ENCODE peak calls at places on chromosomes 3 and 15, in five cellular contexts. F, O, L, B and T are unnamed samples.

GRCh38 chr3:183409219-183409618 is 19.2 kb downstream of the MCF2L2 start:
- ATAC-seq in O (no peak), B (no peak), F (no peak), L (no peak), T (no peak)

GRCh38 chr15:74327756-74328155 is 39.7 kb downstream of the CYP11A1 start:
- ATAC-seq in F (no peak), B (no peak), L (no peak), O (no peak), T (no peak)

GRCh38 chr15:78361956-78362506 is 21.9 kb downstream of the CRABP1 start:
- ATAC-seq in L (no peak), O (no peak), F (no peak), B (no peak), T (no peak)

GRCh38 chr3:186365202-186365974 is 3.4 kb upstream of the DGKG start:
- ATAC-seq in F (peak; percentile 55), L (no peak), B (peak; percentile 65), O (no peak), T (no peak)

GRCh38 chr3:18830087-18830486 is 318.2 kb upstream of the KCNH8 start:
- ATAC-seq in F (no peak), L (no peak), O (peak; percentile 56), B (no peak), T (peak; percentile 69)

GRCh38 chr15:24955549-24955929 is 752 bp downstream of the SNRPN start:
- ATAC-seq in F (peak; percentile 34), O (peak; percentile 11), L (peak; percentile 19), B (peak; percentile 59), T (no peak)

GRCh38 chr3:187104956-187105355 is 34.3 kb downstream of the RPL39L start:
- ATAC-seq in F (no peak), O (no peak), L (no peak), B (peak; percentile 63), T (peak; percentile 31)

GRCh38 chr3:158953131-158953530 is 151.3 kb downstream of the MFSD1 start:
- ATAC-seq in L (no peak), O (no peak), F (no peak), B (no peak), T (no peak)

GRCh38 chr15:78140296-78140695 is 8.9 kb upstream of the IDH3A start:
- ATAC-seq in O (no peak), L (no peak), F (no peak), B (no peak), T (no peak)